ENCODE peak calls at places on chromosomes 4 and X, in nine cellular contexts. M, O, D, Y, R, E, S, W and F are unnamed samples.

GRCh38 chr4:122652379-122652778 is 31.5 kb upstream of the IL21 start:
- DNase-seq in M (peak; percentile 78), O (peak; percentile 62), D (no peak), Y (no peak), R (peak; percentile 15), E (peak; percentile 22), S (peak; percentile 82), W (peak; percentile 67), F (no peak)

GRCh38 chrX:115487608-115488007 is 73.4 kb upstream of the PLS3 start:
- DNase-seq in M (peak; percentile 23), O (no peak), D (no peak), Y (no peak), R (no peak), E (no peak), S (no peak), W (no peak), F (no peak)

GRCh38 chr4:156006192-156006591 is 52.5 kb upstream of the CTSO start:
- DNase-seq in M (no peak), O (no peak), D (no peak), Y (no peak), R (no peak), E (no peak), S (no peak), W (no peak), F (no peak)

GRCh38 chr4:132809298-132810032 is 339.6 kb upstream of the PCDH10 start:
- DNase-seq in M (no peak), O (peak; percentile 84), D (no peak), Y (no peak), R (no peak), E (peak; percentile 4), S (no peak), W (no peak), F (no peak)

GRCh38 chr4:68850293-68850692 is 34.5 kb downstream of the UGT2B10 start:
- DNase-seq in M (no peak), O (no peak), D (no peak), Y (no peak), R (no peak), E (no peak), S (no peak), W (no peak), F (no peak)

GRCh38 chr4:82710202-82710929 is 88.2 kb downstream of the SCD5 start:
- DNase-seq in M (no peak), O (peak; percentile 83), D (no peak), Y (peak; percentile 23), R (no peak), E (no peak), S (no peak), W (no peak), F (no peak)

GRCh38 chrX:30904632-30905031 is 15.6 kb upstream of the TAB3 start:
- DNase-seq in M (no peak), O (no peak), D (no peak), Y (no peak), R (no peak), E (peak; percentile 24), S (no peak), W (no peak), F (no peak)

GRCh38 chr4:102599455-102599854 is 98.3 kb downstream of the NFKB1 start:
- DNase-seq in M (peak; percentile 66), O (no peak), D (no peak), Y (no peak), R (no peak), E (no peak), S (no peak), W (no peak), F (no peak)

GRCh38 chr4:2416564-2417195 is 1.8 kb downstream of the ZFYVE28 start:
- DNase-seq in M (no peak), O (peak; percentile 90), D (no peak), Y (no peak), R (no peak), E (peak; percentile 20), S (no peak), W (peak; percentile 20), F (peak; percentile 46)

GRCh38 chrX:110145854-110146253 is 142.9 kb downstream of the TMEM164 start:
- DNase-seq in M (no peak), O (peak; percentile 58), D (no peak), Y (peak; percentile 1), R (no peak), E (peak; percentile 35), S (peak; percentile 54), W (peak; percentile 9), F (peak; percentile 44)

GRCh38 chrX:102846544-102847236 is 90.4 kb upstream of the RAB40AL start:
- DNase-seq in M (peak; percentile 54), O (no peak), D (no peak), Y (no peak), R (no peak), E (no peak), S (peak; percentile 78), W (no peak), F (no peak)

GRCh38 chr4:75432683-75433082 is 81.5 kb downstream of the RCHY1 start:
- DNase-seq in M (peak; percentile 38), O (peak; percentile 73), D (no peak), Y (no peak), R (no peak), E (peak; percentile 3), S (peak; percentile 28), W (no peak), F (no peak)

GRCh38 chr4:169080970-169081369 is 70.9 kb upstream of the CBR4 start:
- DNase-seq in M (peak; percentile 73), O (no peak), D (no peak), Y (no peak), R (no peak), E (no peak), S (peak; percentile 75), W (no peak), F (no peak)

GRCh38 chr4:74311696-74312313 is 3.5 kb downstream of the EPGN start:
- DNase-seq in M (peak; percentile 68), O (no peak), D (peak; percentile 38), Y (no peak), R (no peak), E (peak; percentile 79), S (peak; percentile 76), W (peak; percentile 60), F (no peak)

GRCh38 chr4:115664285-115664684 is 550.9 kb upstream of the NDST4 start:
- DNase-seq in M (no peak), O (peak; percentile 42), D (no peak), Y (no peak), R (no peak), E (peak; percentile 26), S (no peak), W (no peak), F (no peak)

GRCh38 chrX:20863649-20864048 is 510.6 kb upstream of the CNKSR2 start:
- DNase-seq in M (no peak), O (no peak), D (no peak), Y (no peak), R (no peak), E (no peak), S (no peak), W (no peak), F (no peak)

GRCh38 chr4:10084651-10085320 is 31.8 kb downstream of the WDR1 start:
- DNase-seq in M (no peak), O (no peak), D (no peak), Y (no peak), R (no peak), E (no peak), S (no peak), W (no peak), F (peak; percentile 21)

GRCh38 chr4:25908491-25908901 is 5.5 kb upstream of the SMIM20 start:
- DNase-seq in M (peak; percentile 94), O (no peak), D (no peak), Y (peak; percentile 48), R (no peak), E (peak; percentile 7), S (peak; percentile 99), W (no peak), F (peak; percentile 42)

GRCh38 chr4:183728223-183729068 is 69.4 kb downstream of the TRAPPC11 start:
- DNase-seq in M (no peak), O (no peak), D (no peak), Y (no peak), R (no peak), E (no peak), S (no peak), W (no peak), F (no peak)

GRCh38 chr4:7672601-7673000 is 237.9 kb upstream of the PSAPL1 start:
- DNase-seq in M (no peak), O (no peak), D (no peak), Y (no peak), R (no peak), E (no peak), S (no peak), W (no peak), F (no peak)

GRCh38 chr4:102824398-102824797 is 3.0 kb downstream of the UBE2D3 start:
- DNase-seq in M (no peak), O (no peak), D (no peak), Y (no peak), R (no peak), E (peak; percentile 57), S (no peak), W (no peak), F (no peak)

GRCh38 chrX:152220612-152221011 is 82.2 kb upstream of the MAGEA10 start:
- DNase-seq in M (no peak), O (no peak), D (no peak), Y (no peak), R (no peak), E (no peak), S (peak; percentile 21), W (no peak), F (no peak)

GRCh38 chr4:175824110-175824509 is 12.0 kb upstream of the GPM6A start:
- DNase-seq in M (no peak), O (no peak), D (no peak), Y (no peak), R (no peak), E (no peak), S (no peak), W (no peak), F (no peak)

GRCh38 chr4:112766422-112766821 is 129.5 kb downstream of the LARP7 start:
- DNase-seq in M (peak; percentile 33), O (peak; percentile 77), D (peak; percentile 0), Y (no peak), R (no peak), E (peak; percentile 33), S (peak; percentile 43), W (no peak), F (no peak)

GRCh38 chr4:154998284-154998683 is 210.2 kb upstream of the NPY2R start:
- DNase-seq in M (peak; percentile 97), O (no peak), D (no peak), Y (no peak), R (no peak), E (no peak), S (peak; percentile 97), W (no peak), F (no peak)

GRCh38 chr4:181479145-181479544 is 764.1 kb upstream of the TENM3 start:
- DNase-seq in M (no peak), O (no peak), D (no peak), Y (no peak), R (no peak), E (peak; percentile 20), S (no peak), W (no peak), F (no peak)

GRCh38 chrX:111662314-111662713 is 18.7 kb upstream of the ALG13 start:
- DNase-seq in M (no peak), O (no peak), D (no peak), Y (no peak), R (no peak), E (no peak), S (no peak), W (no peak), F (no peak)

GRCh38 chr4:138898282-138898681 is 117.3 kb upstream of the NOCT start:
- DNase-seq in M (peak; percentile 22), O (no peak), D (peak; percentile 58), Y (no peak), R (no peak), E (peak; percentile 94), S (peak; percentile 22), W (no peak), F (no peak)

GRCh38 chr4:139849219-139849618 is 183.6 kb downstream of the MGST2 start:
- DNase-seq in M (peak; percentile 26), O (no peak), D (no peak), Y (no peak), R (no peak), E (peak; percentile 84), S (no peak), W (no peak), F (no peak)

GRCh38 chrX:44035576-44035975 is 62.4 kb upstream of the NDP start:
- DNase-seq in M (no peak), O (no peak), D (no peak), Y (no peak), R (no peak), E (no peak), S (peak; percentile 45), W (no peak), F (no peak)